ENCODE peak calls at places on chromosomes 12 and 14, in seven cellular contexts. C, X, U, Z, J, N and E are unnamed samples.

GRCh38 chr14:69464829-69465228 is 19.7 kb upstream of the PLEKHD1 start:
- DNase-seq in X (no peak), N (no peak), C (no peak), Z (peak), U (no peak), J (no peak), E (no peak)

GRCh38 chr12:53603196-53603595 is 23.0 kb downstream of the ATF7 start:
- DNase-seq in U (no peak), X (no peak), N (no peak), Z (no peak), C (no peak), J (no peak), E (no peak)

GRCh38 chr12:18684430-18684829 is 53.4 kb downstream of the PLCZ1 start:
- DNase-seq in J (no peak), C (no peak), U (no peak), Z (no peak), X (no peak), N (no peak), E (no peak)

GRCh38 chr14:33693237-33693636 is 257.6 kb downstream of the EGLN3 start:
- DNase-seq in X (no peak), N (no peak), U (no peak), J (no peak), Z (no peak), C (no peak), E (no peak)

GRCh38 chr12:34395056-34396005 is 373.0 kb downstream of the ALG10 start:
- DNase-seq in N (no peak), U (no peak), Z (peak), J (no peak), X (no peak), C (no peak), E (no peak)

GRCh38 chr12:53071591-53072551 is 7.3 kb downstream of the SPRYD3 start:
- DNase-seq in Z (peak), J (no peak), N (no peak), C (peak), U (no peak), X (no peak), E (no peak)

GRCh38 chr12:125038976-125039625 is 26.1 kb upstream of the AACS start:
- DNase-seq in U (no peak), N (no peak), X (no peak), C (no peak), J (no peak), Z (no peak), E (no peak)

GRCh38 chr12:75635606-75636444 is 124.4 kb upstream of the KRR1 start:
- DNase-seq in C (no peak), U (no peak), N (no peak), Z (no peak), X (peak), J (no peak), E (no peak)

GRCh38 chr14:21302013-21302857 is 22.4 kb downstream of the RPGRIP1 start:
- DNase-seq in J (no peak), Z (no peak), X (peak), N (no peak), C (no peak), U (no peak), E (no peak)

GRCh38 chr14:74658535-74659130 is 46.6 kb upstream of the LTBP2 start:
- DNase-seq in C (no peak), X (no peak), Z (no peak), J (no peak), N (no peak), U (no peak), E (no peak)

GRCh38 chr12:59079029-59079428 is 158.7 kb upstream of the LRIG3 start:
- DNase-seq in J (no peak), Z (no peak), U (no peak), X (no peak), C (no peak), N (no peak), E (no peak)

GRCh38 chr12:24479131-24479530 is 469.8 kb downstream of the BCAT1 start:
- DNase-seq in Z (no peak), C (no peak), U (no peak), J (no peak), X (no peak), N (no peak), E (no peak)

GRCh38 chr12:128818065-128819022 is 5.4 kb downstream of the SLC15A4 start:
- DNase-seq in J (no peak), Z (no peak), N (no peak), X (no peak), C (no peak), U (no peak), E (no peak)

GRCh38 chr14:23299186-23299521 is 3.5 kb downstream of the PPP1R3E start:
- DNase-seq in J (no peak), N (no peak), C (no peak), X (no peak), Z (no peak), U (no peak), E (no peak)

GRCh38 chr14:69263364-69263763 is 3.4 kb downstream of the GALNT16 start:
- DNase-seq in X (no peak), J (no peak), Z (peak), U (no peak), N (no peak), C (no peak), E (no peak)

GRCh38 chr14:91614187-91614586 is 104.1 kb upstream of the PPP4R3A start:
- DNase-seq in U (no peak), J (no peak), X (no peak), N (no peak), C (peak), Z (no peak), E (no peak)

GRCh38 chr12:66823857-66824570 is 145.1 kb upstream of the GRIP1 start:
- DNase-seq in J (no peak), X (no peak), C (no peak), N (no peak), Z (no peak), U (no peak), E (no peak)

GRCh38 chr12:2018401-2018800 is 14.1 kb upstream of the DCP1B start:
- DNase-seq in N (no peak), Z (no peak), U (no peak), C (peak), J (no peak), X (no peak), E (no peak)

GRCh38 chr12:14537088-14537487 is 30.6 kb downstream of the PLBD1 start:
- DNase-seq in X (no peak), N (no peak), J (no peak), Z (no peak), U (no peak), C (no peak), E (no peak)

GRCh38 chr14:103290961-103291360 is 43.1 kb upstream of the EIF5 start:
- DNase-seq in C (no peak), U (no peak), Z (no peak), J (no peak), N (no peak), X (no peak), E (no peak)

GRCh38 chr12:76915381-76916169 is 36.8 kb upstream of the CSRP2 start:
- DNase-seq in N (no peak), U (no peak), X (no peak), Z (no peak), J (no peak), C (no peak), E (no peak)

GRCh38 chr14:64174922-64175782 is 119.0 kb downstream of the ESR2 start:
- DNase-seq in U (no peak), C (no peak), N (no peak), J (no peak), X (no peak), Z (no peak), E (no peak)

GRCh38 chr12:107415834-107416233 is 269.8 kb upstream of the PWP1 start:
- DNase-seq in U (no peak), C (no peak), N (no peak), X (no peak), Z (no peak), J (no peak), E (no peak)

GRCh38 chr14:68816183-68816942 is 23.5 kb upstream of the ZFP36L1 start:
- DNase-seq in X (peak), U (peak), N (no peak), J (no peak), C (peak), Z (peak), E (peak)

GRCh38 chr12:116736962-116737773 is 701 bp downstream of the SPRING1 start:
- DNase-seq in N (no peak), Z (peak), X (no peak), U (peak), C (peak), J (no peak), E (peak)

GRCh38 chr14:92586001-92586947 is 72.7 kb downstream of the RIN3 start:
- DNase-seq in N (peak), C (no peak), Z (no peak), J (no peak), X (no peak), U (no peak), E (no peak)

GRCh38 chr12:131092911-131093901 is 139.5 kb downstream of the ADGRD1 start:
- DNase-seq in J (no peak), X (no peak), N (peak), C (no peak), U (peak), Z (no peak), E (peak)

GRCh38 chr12:12719496-12719895 is 2.3 kb downstream of the CDKN1B start:
- DNase-seq in N (peak), U (no peak), Z (no peak), J (no peak), X (no peak), C (no peak), E (no peak)

GRCh38 chr12:93358821-93359220 is 18.9 kb upstream of the NUDT4 start:
- DNase-seq in N (no peak), Z (no peak), J (no peak), U (no peak), X (no peak), C (no peak), E (no peak)

GRCh38 chr14:68148276-68148675 is 328.7 kb downstream of the RAD51B start:
- DNase-seq in C (no peak), X (no peak), N (no peak), U (no peak), Z (no peak), J (no peak), E (no peak)

GRCh38 chr12:59823535-59823934 is 227.7 kb downstream of the SLC16A7 start:
- DNase-seq in X (no peak), Z (no peak), N (no peak), J (no peak), U (no peak), C (no peak), E (no peak)

GRCh38 chr12:104975621-104976343 is 10.3 kb upstream of the NOPCHAP1 start:
- DNase-seq in U (no peak), Z (no peak), N (no peak), X (no peak), J (no peak), C (no peak), E (no peak)
- TF ChIP-seq TAF1 in U (no peak), Z (no peak), N (no peak), X (no peak), J (no peak), C (no peak), E (no peak)

GRCh38 chr12:4274396-4274959 is 916 bp downstream of the CCND2 start:
- DNase-seq in J (no peak), U (no peak), C (peak), N (no peak), X (no peak), Z (no peak), E (no peak)

GRCh38 chr12:4277205-4277543 is 3.6 kb downstream of the CCND2 start:
- DNase-seq in X (no peak), N (no peak), Z (no peak), C (no peak), U (no peak), J (no peak), E (no peak)

GRCh38 chr12:4276524-4277204 is 3.1 kb downstream of the CCND2 start:
- DNase-seq in U (peak), X (peak), C (peak), J (peak), Z (peak), N (peak), E (peak)

GRCh38 chr12:4274960-4275868 is 1.7 kb downstream of the CCND2 start:
- DNase-seq in C (no peak), N (no peak), Z (no peak), U (no peak), X (no peak), J (no peak), E (no peak)

GRCh38 chr12:4275869-4276253 is 2.3 kb downstream of the CCND2 start:
- DNase-seq in X (no peak), U (no peak), J (no peak), Z (no peak), N (no peak), C (no peak), E (no peak)
- TF ChIP-seq POLR2AphosphoS5 in X (no peak), U (no peak), J (no peak), Z (no peak), N (peak), C (no peak), E (no peak)

DNA sequence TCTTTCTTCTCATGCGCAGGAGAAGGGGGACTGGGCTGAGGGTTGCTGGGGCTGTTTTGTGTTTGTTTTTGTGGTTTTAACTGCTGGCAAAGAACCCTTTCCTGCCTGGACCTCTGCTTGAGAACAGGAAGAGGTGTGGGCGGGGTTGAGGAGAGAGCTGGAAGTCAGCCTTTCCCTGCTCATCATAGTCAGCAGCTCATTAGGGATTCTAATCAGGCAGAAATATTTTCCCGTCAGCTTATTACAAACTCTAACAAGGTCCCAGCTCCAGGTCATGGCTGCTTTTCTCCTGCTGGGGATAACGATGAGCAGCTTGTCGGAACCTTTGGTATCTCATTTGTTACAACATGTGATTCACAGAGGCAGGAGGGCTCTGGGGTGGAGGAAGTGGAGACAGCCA is 184.9 kb upstream of the NRXN3 start:
- DNase-seq in N (no peak), U (no peak), C (no peak), J (no peak), X (no peak), Z (no peak), E (no peak)
- TF ChIP-seq TAF1 in N (no peak), U (no peak), C (no peak), J (no peak), X (no peak), Z (no peak), E (no peak)

GRCh38 chr12:20264608-20265114 is 103.7 kb upstream of the PDE3A start:
- DNase-seq in N (no peak), J (peak), U (no peak), C (no peak), Z (no peak), X (no peak), E (no peak)
- TF ChIP-seq POLR2AphosphoS5 in N (no peak), J (no peak), U (no peak), C (no peak), Z (no peak), X (no peak), E (no peak)

DNA sequence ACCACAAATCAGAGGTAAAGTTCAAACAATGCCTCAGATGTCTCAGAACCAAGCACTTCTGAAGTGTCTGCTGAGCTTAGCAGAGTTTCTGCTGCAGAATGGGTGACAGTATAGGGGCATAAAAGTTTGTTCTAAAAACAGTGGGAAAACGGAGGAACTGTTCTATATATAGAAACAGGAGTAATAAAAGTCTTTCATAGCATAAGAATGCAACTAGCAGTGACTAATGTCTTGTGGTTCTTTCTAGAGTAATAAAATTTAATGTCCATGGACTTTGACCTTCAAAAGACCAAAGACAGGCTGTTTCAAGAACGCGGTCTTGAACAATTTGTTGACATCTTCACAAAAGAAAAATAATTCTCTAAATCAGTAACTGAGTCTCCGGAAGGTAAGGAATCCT is 107.5 kb upstream of the FAR2 start:
- DNase-seq in N (no peak), C (no peak), Z (no peak), U (no peak), J (no peak), X (no peak), E (no peak)
- TF ChIP-seq TAF1 in N (no peak), C (no peak), Z (no peak), U (no peak), J (no peak), X (no peak), E (no peak)

DNA sequence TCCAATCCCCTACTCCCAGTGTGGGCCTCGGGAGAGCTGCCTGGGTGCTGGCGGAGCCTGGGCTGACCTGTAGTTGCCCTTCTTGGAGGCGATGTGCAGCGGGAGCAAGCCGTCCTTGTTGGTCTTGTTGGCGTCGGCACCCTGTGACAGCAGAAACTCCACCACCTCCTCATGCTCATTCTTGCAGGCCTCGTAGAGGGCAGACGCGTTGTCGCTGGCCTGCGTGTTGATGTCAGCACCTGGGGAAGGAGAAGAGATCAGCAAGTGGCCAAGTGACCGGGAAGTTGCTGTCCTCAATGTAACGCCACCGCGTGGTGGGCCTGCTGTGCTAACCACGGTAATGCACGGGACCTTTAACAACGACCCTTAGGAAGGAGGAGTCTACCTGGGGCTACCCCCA is 20.1 kb downstream of the FAM181A start:
- DNase-seq in U (no peak), X (no peak), J (no peak), C (peak), Z (no peak), N (no peak), E (no peak)
- TF ChIP-seq POLR2AphosphoS5 in U (no peak), X (no peak), J (no peak), C (no peak), Z (no peak), N (no peak), E (no peak)

DNA sequence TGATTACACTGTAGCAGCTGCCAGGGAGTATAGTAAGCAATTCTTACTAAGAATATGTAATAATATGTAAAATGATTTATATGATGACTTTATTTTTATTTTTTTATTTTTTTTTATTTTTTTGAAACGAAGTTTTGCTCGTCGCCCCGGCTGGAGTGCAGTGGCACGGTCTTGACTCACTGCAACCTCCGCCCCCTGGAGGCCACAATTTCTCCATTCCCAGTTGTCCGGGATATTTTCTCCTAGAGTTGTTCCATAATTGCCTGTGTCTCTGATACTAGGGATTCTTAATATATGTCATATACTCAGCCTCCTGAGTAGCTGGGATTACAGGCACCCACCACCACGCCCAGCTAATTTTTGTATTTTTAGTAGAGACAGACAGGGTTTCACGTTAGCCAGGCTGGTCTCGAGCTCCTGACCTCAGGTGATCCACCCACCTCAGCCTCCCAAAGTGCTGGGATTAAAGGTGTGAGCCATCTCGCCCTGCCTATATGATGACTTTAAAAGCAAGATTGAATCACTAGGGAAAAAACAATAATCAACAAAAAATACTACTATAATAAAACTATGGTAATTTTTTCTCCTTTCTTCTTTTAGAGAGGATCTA is 12.2 kb upstream of the ITPR2 start:
- DNase-seq in J (no peak), N (no peak), X (peak), U (no peak), C (no peak), Z (peak), E (no peak)
- TF ChIP-seq TAF1 in J (no peak), N (no peak), X (no peak), U (no peak), C (no peak), Z (no peak), E (no peak)